ENCODE peak calls at places on chromosomes 16 and 17, in ten cellular contexts. M is activated CD4-positive, alpha-beta T cell treated with anti-CD3 and anti-CD28 coated beads, Interleukin-2, amount 10 ng/mL, durations not matched to agents 7 days and 5 days; O is lower lobe of right lung; K is NCI-H1092; H is AG10803; W is GM23248; A is left colon; V is activated T-helper 1 cell treated with Interleukin-2 at 50 U/mL for 16 hours; Y is stimulated activated CD8-positive, alpha-beta memory T cell treated with anti-CD3 and anti-CD28 coated beads, Interleukin-7, amount 100 ng/mL, for 1 hour; B is choroid plexus epithelial cell. C is an unnamed sample.

GRCh38 chr16:81553080-81553813 is 108.6 kb downstream of the CMIP start:
- DNase-seq in M (no peak), O (peak; percentile 47), K (no peak), H (peak; percentile 56), W (peak; percentile 86), A (no peak), V (no peak), Y (no peak), B (no peak), C (no peak)

GRCh38 chr17:50046667-50047066 is 9.2 kb upstream of the ITGA3 start:
- DNase-seq in M (no peak), O (no peak), K (no peak), H (no peak), W (no peak), A (no peak), V (no peak), Y (no peak), B (no peak), C (no peak)

GRCh38 chr17:28399808-28400207 is 6.2 kb downstream of the SLC46A1 start:
- DNase-seq in M (no peak), O (no peak), K (no peak), H (no peak), W (no peak), A (no peak), V (no peak), Y (no peak), B (no peak), C (no peak)

GRCh38 chr17:76558210-76559095 is 18.6 kb downstream of the PRCD start:
- DNase-seq in M (peak; percentile 33), O (no peak), K (no peak), H (no peak), W (peak; percentile 63), A (no peak), V (no peak), Y (no peak), B (peak; percentile 42), C (no peak)

GRCh38 chr17:7251330-7252175 is at the start of gene CTDNEP1:
- DNase-seq in M (peak; percentile 100), O (peak; percentile 97), K (peak; percentile 95), H (peak; percentile 100), W (peak; percentile 99), A (peak; percentile 99), V (peak; percentile 98), Y (peak; percentile 97), B (peak; percentile 100), C (peak; percentile 99)

GRCh38 chr16:75181630-75182029 is 25.3 kb downstream of the CTRB2 start:
- DNase-seq in M (no peak), O (no peak), K (no peak), H (no peak), W (no peak), A (no peak), V (no peak), Y (no peak), B (no peak), C (no peak)

GRCh38 chr17:36705651-36706436 is 104.5 kb downstream of the MRM1 start:
- DNase-seq in M (peak; percentile 59), O (no peak), K (peak; percentile 77), H (peak; percentile 22), W (peak; percentile 47), A (peak; percentile 44), V (peak; percentile 14), Y (no peak), B (peak; percentile 34), C (no peak)

GRCh38 chr16:72108353-72109102 is 14.9 kb downstream of the DHX38 start:
- DNase-seq in M (no peak), O (no peak), K (no peak), H (no peak), W (no peak), A (no peak), V (no peak), Y (no peak), B (no peak), C (no peak)

GRCh38 chr16:65867276-65867990 is 499.1 kb upstream of the CDH5 start:
- DNase-seq in M (no peak), O (no peak), K (no peak), H (peak; percentile 25), W (no peak), A (no peak), V (no peak), Y (no peak), B (no peak), C (no peak)

GRCh38 chr17:9361572-9361955 is 214.1 kb downstream of the STX8 start:
- DNase-seq in M (no peak), O (no peak), K (no peak), H (no peak), W (peak; percentile 24), A (no peak), V (no peak), Y (no peak), B (no peak), C (no peak)

GRCh38 chr16:67082891-67083290 is 26.9 kb upstream of the PHAF1 start:
- DNase-seq in M (no peak), O (no peak), K (no peak), H (peak; percentile 31), W (peak; percentile 47), A (no peak), V (no peak), Y (no peak), B (no peak), C (no peak)

GRCh38 chr16:2520784-2521577 is 810 bp downstream of the AMDHD2 start:
- DNase-seq in M (peak; percentile 72), O (peak; percentile 68), K (no peak), H (no peak), W (peak; percentile 67), A (no peak), V (peak; percentile 51), Y (no peak), B (peak; percentile 28), C (no peak)

GRCh38 chr16:56303066-56303705 is 111.9 kb downstream of the GNAO1 start:
- DNase-seq in M (no peak), O (no peak), K (no peak), H (no peak), W (no peak), A (no peak), V (no peak), Y (no peak), B (no peak), C (no peak)

GRCh38 chr17:29791336-29791735 is 138.7 kb downstream of the SSH2 start:
- DNase-seq in M (no peak), O (no peak), K (no peak), H (no peak), W (no peak), A (no peak), V (no peak), Y (no peak), B (no peak), C (no peak)